ENCODE peak calls at places on chromosomes 13 and 19, in seven cellular contexts. Y, O, E, M, U, H and I are unnamed samples.

GRCh38 chr13:36357231-36357630 is 11.0 kb upstream of the SPART start:
- DNase-seq in M (no peak), E (no peak), U (no peak), H (no peak), O (no peak), Y (no peak), I (no peak)

GRCh38 chr13:36366023-36366422 is 19.8 kb upstream of the SPART start:
- DNase-seq in E (no peak), U (no peak), O (no peak), H (no peak), Y (no peak), M (no peak), I (no peak)

GRCh38 chr19:46016426-46017094 is 6.3 kb downstream of the PGLYRP1 start:
- DNase-seq in U (peak; percentile 84), M (peak; percentile 92), E (peak; percentile 72), Y (peak; percentile 48), H (peak; percentile 95), O (peak; percentile 60), I (peak; percentile 64)

GRCh38 chr13:79919109-79919508 is 421.8 kb downstream of the SPRY2 start:
- DNase-seq in H (no peak), E (no peak), U (no peak), M (no peak), Y (no peak), O (no peak), I (no peak)

GRCh38 chr13:30181856-30182651 is 125.3 kb downstream of the KATNAL1 start:
- DNase-seq in U (no peak), E (no peak), H (no peak), O (no peak), Y (no peak), M (no peak), I (no peak)

GRCh38 chr13:110193491-110193890 is 113.5 kb downstream of the COL4A1 start:
- DNase-seq in O (no peak), E (no peak), H (no peak), Y (no peak), U (no peak), M (no peak), I (no peak)

GRCh38 chr19:37903096-37903495 is 3.3 kb downstream of the WDR87 start:
- DNase-seq in O (no peak), Y (no peak), H (no peak), E (no peak), U (no peak), M (no peak), I (no peak)

GRCh38 chr13:26583662-26584061 is 26.2 kb downstream of the WASF3 start:
- DNase-seq in E (no peak), O (no peak), Y (no peak), M (no peak), H (no peak), U (no peak), I (no peak)

GRCh38 chr19:56504581-56504980 is 3.1 kb upstream of the ZNF471 start:
- DNase-seq in Y (no peak), U (no peak), M (no peak), O (no peak), H (no peak), E (no peak), I (no peak)

GRCh38 chr19:55157064-55157908 is at the start of gene TNNI3:
- DNase-seq in O (no peak), H (peak; percentile 60), M (no peak), E (no peak), U (no peak), Y (no peak), I (no peak)

GRCh38 chr19:10183926-10184325 is 10.8 kb downstream of the DNMT1 start:
- DNase-seq in O (no peak), E (no peak), M (no peak), U (no peak), H (peak; percentile 1), Y (no peak), I (no peak)

GRCh38 chr19:14611051-14611450 is 28.2 kb downstream of the CLEC17A start:
- DNase-seq in Y (no peak), M (no peak), H (no peak), O (no peak), E (no peak), U (no peak), I (no peak)

GRCh38 chr19:1624458-1624857 is 19.2 kb upstream of the UQCR11 start:
- DNase-seq in H (no peak), M (peak; percentile 86), O (no peak), Y (no peak), U (no peak), E (peak; percentile 40), I (no peak)

GRCh38 chr19:10339380-10339960 is at the start of gene ICAM3:
- DNase-seq in E (peak; percentile 62), Y (no peak), O (no peak), M (peak; percentile 64), U (no peak), H (peak; percentile 94), I (no peak)

GRCh38 chr19:38201731-38202130 is 22.3 kb downstream of the DPF1 start:
- DNase-seq in H (no peak), U (no peak), Y (no peak), M (peak; percentile 19), O (no peak), E (no peak), I (no peak)